ENCODE peak calls at places on chromosomes 12 and 14, in five cellular contexts. G is A549, I is lower lobe of right lung, Z is IMR-90, T is BJ. J is an unnamed sample.

GRCh38 chr12:75103822-75104221 is 105.8 kb downstream of the KCNC2 start:
- DNase-seq in I (no peak), T (no peak), G (no peak), Z (no peak), J (no peak)

GRCh38 chr12:109156036-109156435 is 39.6 kb downstream of the ACACB start:
- DNase-seq in Z (no peak), G (no peak), I (no peak), T (no peak), J (no peak)

GRCh38 chr14:96631621-96632362 is 129.6 kb downstream of the PAPOLA start:
- DNase-seq in T (no peak), I (no peak), Z (no peak), G (no peak), J (no peak)

GRCh38 chr14:57987051-57987450 is 121.2 kb upstream of the SLC35F4 start:
- DNase-seq in Z (no peak), I (no peak), G (no peak), T (no peak), J (peak)

GRCh38 chr12:57613427-57614109 is 2.3 kb downstream of the ARHGEF25 start:
- DNase-seq in T (no peak), I (no peak), G (no peak), Z (no peak), J (no peak)

GRCh38 chr14:40623641-40624040 is 983.0 kb upstream of the LRFN5 start:
- DNase-seq in Z (no peak), I (no peak), T (no peak), G (no peak), J (no peak)

GRCh38 chr12:32002848-32003493 is 43.8 kb downstream of the RESF1 start:
- DNase-seq in Z (no peak), T (no peak), I (no peak), G (no peak), J (peak)

GRCh38 chr14:97456958-97457357 is 659.8 kb downstream of the VRK1 start:
- DNase-seq in G (no peak), I (no peak), Z (no peak), T (no peak), J (peak)

GRCh38 chr14:61108742-61109141 is 127.7 kb downstream of the SLC38A6 start:
- DNase-seq in I (no peak), G (no peak), Z (no peak), T (no peak), J (peak)

GRCh38 chr12:32273063-32273521 is 126.3 kb upstream of the FGD4 start:
- DNase-seq in I (no peak), T (no peak), Z (peak), G (no peak), J (no peak)

GRCh38 chr12:12696562-12697383 is 790 bp upstream of the GPR19 start:
- DNase-seq in G (peak), I (peak), Z (peak), T (peak), J (peak)

GRCh38 chr14:94775875-94776217 is 5.9 kb upstream of the GSC start:
- DNase-seq in Z (peak), I (no peak), T (no peak), G (no peak), J (peak)

GRCh38 chr12:6826125-6826733 is 2.0 kb upstream of the P3H3 start:
- DNase-seq in G (no peak), Z (no peak), T (no peak), I (no peak), J (no peak)

GRCh38 chr12:113862570-113863454 is 103.3 kb downstream of the RBM19 start:
- DNase-seq in G (no peak), I (no peak), T (peak), Z (peak), J (peak)

GRCh38 chr12:19190292-19191031 is 60.9 kb downstream of the PLEKHA5 start:
- DNase-seq in T (no peak), G (no peak), Z (peak), I (no peak), J (peak)

GRCh38 chr12:71671816-71672215 is 7.7 kb downstream of the THAP2 start:
- DNase-seq in Z (no peak), T (no peak), I (no peak), G (no peak), J (no peak)

GRCh38 chr12:131242741-131243496 is 289.2 kb downstream of the ADGRD1 start:
- DNase-seq in T (no peak), I (no peak), G (peak), Z (no peak), J (no peak)

GRCh38 chr14:100531152-100531551 is 56.1 kb downstream of the BEGAIN start:
- DNase-seq in T (no peak), Z (no peak), G (no peak), I (peak), J (no peak)

GRCh38 chr14:77761205-77761931 is 412 bp upstream of the SNW1 start:
- DNase-seq in G (peak), I (no peak), T (peak), Z (peak), J (peak)

GRCh38 chr14:24605435-24606190 is 3.9 kb downstream of the GZMH start:
- DNase-seq in G (peak), Z (no peak), T (no peak), I (no peak), J (peak)

GRCh38 chr14:74929242-74929641 is 6.2 kb upstream of the RPS6KL1 start:
- DNase-seq in I (no peak), G (no peak), T (no peak), Z (no peak), J (no peak)

GRCh38 chr12:78403136-78403535 is 461.4 kb upstream of the SYT1 start:
- DNase-seq in Z (peak), T (peak), G (no peak), I (no peak), J (peak)

GRCh38 chr14:99282261-99283050 is 10.5 kb upstream of the BCL11B start:
- DNase-seq in Z (no peak), T (no peak), I (no peak), G (no peak), J (no peak)

GRCh38 chr12:6536894-6537579 is 2.7 kb downstream of the GAPDH start:
- DNase-seq in G (no peak), I (no peak), Z (no peak), T (no peak), J (no peak)

GRCh38 chr12:55931317-55931779 is 386 bp downstream of the DGKA start:
- DNase-seq in T (no peak), I (no peak), Z (no peak), G (peak), J (no peak)

GRCh38 chr12:32252199-32253073 is 145.8 kb downstream of the BICD1 start:
- DNase-seq in I (no peak), T (no peak), Z (no peak), G (no peak), J (no peak)

GRCh38 chr12:49147384-49147783 is 16.2 kb upstream of the TUBA1B start:
- DNase-seq in T (no peak), I (no peak), G (no peak), Z (no peak), J (no peak)

GRCh38 chr12:104573-105081 is 38.1 kb downstream of the IQSEC3 start:
- DNase-seq in Z (no peak), T (no peak), I (no peak), G (no peak), J (no peak)

GRCh38 chr12:13208533-13209278 is 12.2 kb downstream of the EMP1 start:
- DNase-seq in I (no peak), T (no peak), Z (peak), G (peak), J (no peak)

GRCh38 chr14:78758333-78758732 is 588.2 kb downstream of the NRXN3 start:
- DNase-seq in G (peak), T (no peak), Z (peak), I (no peak), J (peak)

GRCh38 chr12:92745874-92746553 is 43.2 kb downstream of the PLEKHG7 start:
- DNase-seq in I (no peak), G (peak), Z (peak), T (peak), J (peak)

GRCh38 chr12:49537231-49537708 is 1.6 kb upstream of the KCNH3 start:
- DNase-seq in T (no peak), G (no peak), I (no peak), Z (no peak), J (no peak)

GRCh38 chr14:93268406-93268805 is 61.4 kb downstream of the UBR7 start:
- DNase-seq in I (no peak), T (no peak), Z (no peak), G (no peak), J (no peak)
- H3K4me3 ChIP-seq in I (no peak), T (no peak), Z (no peak), G (no peak), J (no peak)

GRCh38 chr12:2364566-2365165 is 311.9 kb downstream of the CACNA1C start:
- DNase-seq in Z (no peak), T (no peak), G (no peak), I (peak), J (no peak)
- TF ChIP-seq CTCF in Z (no peak), T (no peak), G (no peak), I (peak), J (no peak)

GRCh38 chr14:81980601-81981310 is 447.1 kb upstream of the SEL1L start:
- DNase-seq in T (no peak), Z (no peak), G (no peak), I (no peak), J (no peak)

GRCh38 chr14:81986005-81986404 is 452.4 kb upstream of the SEL1L start:
- DNase-seq in G (no peak), I (no peak), T (no peak), Z (no peak), J (no peak)

GRCh38 chr14:81981311-81981675 is 447.6 kb upstream of the SEL1L start:
- DNase-seq in T (no peak), I (no peak), G (no peak), Z (no peak), J (no peak)

DNA sequence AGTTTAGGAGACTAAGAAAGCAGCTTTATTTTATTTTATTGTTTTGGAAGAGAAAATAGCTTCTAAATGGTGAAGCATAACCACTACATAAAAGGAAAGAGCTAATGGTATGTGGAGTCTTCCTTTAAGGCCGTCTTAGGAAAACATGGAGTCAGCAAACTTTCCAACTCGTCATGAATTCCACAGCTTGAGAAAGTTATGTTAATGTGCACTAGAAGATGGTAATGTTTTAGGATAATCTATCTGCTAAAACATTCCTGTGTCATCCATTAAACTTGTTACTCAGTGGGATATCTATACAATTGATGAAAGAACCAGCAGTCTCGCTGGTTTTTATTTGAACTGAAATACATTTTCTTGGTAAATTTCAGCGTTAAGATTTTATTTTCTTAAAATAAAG is 448.4 kb upstream of the SEL1L start:
- DNase-seq in I (no peak), T (no peak), Z (no peak), G (no peak), J (no peak)
- H3K4me3 ChIP-seq in I (no peak), T (no peak), Z (no peak), G (no peak), J (no peak)

GRCh38 chr14:63713765-63714164 is 14.1 kb downstream of the SGPP1 start:
- DNase-seq in Z (peak), I (no peak), T (no peak), G (no peak), J (peak)
- TF ChIP-seq CTCF in Z (no peak), I (no peak), T (no peak), G (no peak), J (no peak)

GRCh38 chr12:106133136-106134087 is 5.3 kb downstream of the NUAK1 start:
- DNase-seq in T (no peak), Z (peak), G (peak), I (no peak), J (peak)

GRCh38 chr12:106134294-106134949 is 4.3 kb downstream of the NUAK1 start:
- DNase-seq in G (no peak), T (no peak), I (no peak), Z (no peak), J (peak)

GRCh38 chr12:106130474-106131113 is 8.2 kb downstream of the NUAK1 start:
- DNase-seq in Z (no peak), I (no peak), G (no peak), T (no peak), J (no peak)

GRCh38 chr12:106131671-106132070 is 7.1 kb downstream of the NUAK1 start:
- DNase-seq in G (no peak), Z (peak), I (no peak), T (no peak), J (peak)

GRCh38 chr12:106132175-106133135 is 6.3 kb downstream of the NUAK1 start:
- DNase-seq in T (no peak), Z (no peak), G (no peak), I (no peak), J (no peak)
- H3K4me3 ChIP-seq in T (no peak), Z (no peak), G (no peak), I (no peak), J (no peak)

GRCh38 chr12:108065061-108065460 is 64.0 kb upstream of the WSCD2 start:
- DNase-seq in I (no peak), Z (no peak), T (no peak), G (no peak), J (no peak)

GRCh38 chr12:108066583-108067234 is 62.4 kb upstream of the WSCD2 start:
- DNase-seq in Z (no peak), T (no peak), G (no peak), I (no peak), J (no peak)

GRCh38 chr12:108060910-108061309 is 68.2 kb upstream of the WSCD2 start:
- DNase-seq in G (no peak), I (no peak), T (no peak), Z (no peak), J (no peak)

GRCh38 chr12:108060054-108060453 is 69.0 kb upstream of the WSCD2 start:
- DNase-seq in I (no peak), T (no peak), G (no peak), Z (no peak), J (no peak)

GRCh38 chr12:108063192-108063591 is 65.9 kb upstream of the WSCD2 start:
- DNase-seq in T (no peak), I (no peak), Z (no peak), G (no peak), J (peak)
- TF ChIP-seq CTCF in T (peak), I (no peak), Z (peak), G (no peak), J (peak)

GRCh38 chr14:103109789-103110415 is 13.4 kb upstream of the TNFAIP2 start:
- DNase-seq in Z (peak), I (no peak), T (no peak), G (no peak), J (peak)
- H3K4me3 ChIP-seq in Z (no peak), I (no peak), T (no peak), G (peak), J (peak)